ENCODE peak calls at places on chromosome 18, in six cellular contexts. F is heart left ventricle, J is body of pancreas, V is GM12865, O is EL, G is WERI-Rb-1. Z is an unnamed sample.

GRCh38 chr18:54873884-54874255 is 45.6 kb downstream of the RAB27B start:
- DNase-seq in F (no peak), J (no peak), V (no peak), O (no peak), G (no peak), Z (no peak)

GRCh38 chr18:22279741-22280452 is 110.5 kb downstream of the GATA6 start:
- DNase-seq in F (no peak), J (no peak), V (no peak), O (peak; percentile 64), G (no peak), Z (no peak)

GRCh38 chr18:58337688-58338087 is 291.2 kb downstream of the ALPK2 start:
- DNase-seq in F (no peak), J (no peak), V (no peak), O (no peak), G (no peak), Z (no peak)

GRCh38 chr18:32542221-32542798 is 71.6 kb upstream of the GAREM1 start:
- DNase-seq in F (no peak), J (no peak), V (no peak), O (no peak), G (no peak), Z (no peak)

GRCh38 chr18:77065221-77065981 is 67.2 kb downstream of the MBP start:
- DNase-seq in F (peak; percentile 66), J (no peak), V (peak; percentile 83), O (peak; percentile 88), G (no peak), Z (no peak)

GRCh38 chr18:10010611-10011015 is 96.8 kb downstream of the VAPA start:
- DNase-seq in F (peak; percentile 83), J (peak; percentile 59), V (no peak), O (peak; percentile 96), G (peak; percentile 89), Z (no peak)

GRCh38 chr18:22490429-22490846 is 72.7 kb upstream of the CTAGE1 start:
- DNase-seq in F (no peak), J (no peak), V (no peak), O (no peak), G (no peak), Z (no peak)

GRCh38 chr18:76973512-76974302 is 151.3 kb downstream of the ZNF236 start:
- DNase-seq in F (no peak), J (no peak), V (no peak), O (no peak), G (no peak), Z (no peak)

GRCh38 chr18:78711316-78711715 is 268.3 kb upstream of the SALL3 start:
- DNase-seq in F (no peak), J (no peak), V (no peak), O (no peak), G (no peak), Z (no peak)

GRCh38 chr18:34122724-34123334 is 101.9 kb downstream of the NOL4 start:
- DNase-seq in F (peak; percentile 13), J (peak; percentile 37), V (peak; percentile 77), O (peak; percentile 18), G (peak; percentile 27), Z (peak; percentile 19)

GRCh38 chr18:23438608-23439366 is 14.3 kb upstream of the RIOK3 start:
- DNase-seq in F (no peak), J (no peak), V (no peak), O (no peak), G (peak; percentile 16), Z (no peak)

GRCh38 chr18:61554117-61554776 is 221.0 kb downstream of the CDH20 start:
- DNase-seq in F (no peak), J (peak; percentile 22), V (no peak), O (no peak), G (no peak), Z (no peak)

GRCh38 chr18:35289293-35290069 is 548 bp downstream of the ZSCAN30 start:
- DNase-seq in F (no peak), J (peak; percentile 48), V (peak; percentile 49), O (peak; percentile 41), G (no peak), Z (no peak)

GRCh38 chr18:60471652-60472051 is 99.1 kb upstream of the MC4R start:
- DNase-seq in F (no peak), J (no peak), V (no peak), O (peak; percentile 11), G (no peak), Z (no peak)

GRCh38 chr18:26438980-26439379 is 109.4 kb downstream of the KCTD1 start:
- DNase-seq in F (no peak), J (no peak), V (peak; percentile 67), O (no peak), G (no peak), Z (no peak)

Z was measured in glutamatergic neuron.